ENCODE peak calls at places on chromosomes 2 and 18, in seven cellular contexts. Z is A549, U is adrenal gland, W is kidney, K is tibial artery, S is hepatocyte, R is GM13977. P is an unnamed sample.

GRCh38 chr2:12316464-12316863 is 400.3 kb upstream of the TRIB2 start:
- DNase-seq in K (no peak), Z (no peak), R (no peak), S (no peak), U (no peak), W (no peak), P (no peak)

GRCh38 chr2:96506907-96507240 is 1.7 kb upstream of the NEURL3 start:
- DNase-seq in R (no peak), S (no peak), Z (no peak), K (no peak), W (no peak), U (no peak), P (no peak)

GRCh38 chr2:159571540-159572260 is 44.6 kb downstream of the BAZ2B start:
- DNase-seq in Z (no peak), U (no peak), K (no peak), W (no peak), R (no peak), S (no peak), P (no peak)

GRCh38 chr2:179669196-179669595 is 192.2 kb downstream of the ZNF385B start:
- DNase-seq in K (no peak), R (no peak), Z (no peak), S (no peak), U (no peak), W (no peak), P (no peak)

GRCh38 chr2:134160793-134161504 is 92.9 kb upstream of the MGAT5 start:
- DNase-seq in R (no peak), U (peak; percentile 62), Z (no peak), W (no peak), K (no peak), S (no peak), P (no peak)

GRCh38 chr2:164757934-164758695 is 83.5 kb downstream of the COBLL1 start:
- DNase-seq in K (peak; percentile 37), S (no peak), R (no peak), W (no peak), Z (peak; percentile 4), U (no peak), P (no peak)

GRCh38 chr2:39642054-39642742 is 23.5 kb upstream of the TMEM178A start:
- DNase-seq in S (no peak), W (no peak), Z (no peak), U (no peak), K (no peak), R (no peak), P (no peak)

GRCh38 chr2:112342067-112342466 is 66.7 kb downstream of the ZC3H6 start:
- DNase-seq in K (no peak), R (no peak), Z (no peak), W (no peak), U (no peak), S (no peak), P (no peak)

GRCh38 chr2:27932396-27932795 is 41.9 kb downstream of the BABAM2 start:
- DNase-seq in U (no peak), Z (peak; percentile 54), R (no peak), S (peak; percentile 23), K (no peak), W (no peak), P (no peak)

GRCh38 chr2:181680055-181680936 is at the start of gene NEUROD1:
- DNase-seq in K (no peak), Z (no peak), W (peak; percentile 35), U (no peak), R (no peak), S (peak; percentile 22), P (no peak)

GRCh38 chr2:26936855-26937254 is 33.6 kb upstream of the MAPRE3 start:
- DNase-seq in R (no peak), S (no peak), W (no peak), K (no peak), Z (no peak), U (no peak), P (no peak)

GRCh38 chr18:36455931-36456330 is 158.4 kb downstream of the FHOD3 start:
- DNase-seq in U (no peak), Z (no peak), K (no peak), R (no peak), S (no peak), W (no peak), P (no peak)
- TF ChIP-seq CTCF in U (no peak), Z (no peak), K (no peak), R (no peak), S (no peak), W (no peak), P (no peak)

GRCh38 chr2:37142546-37142945 is 14.2 kb downstream of the EIF2AK2 start:
- DNase-seq in K (no peak), W (no peak), S (no peak), U (no peak), R (no peak), Z (no peak), P (no peak)
- TF ChIP-seq CTCF in K (no peak), W (no peak), S (no peak), U (no peak), R (no peak), Z (no peak), P (no peak)

GRCh38 chr2:219523031-219523671 is 8.9 kb downstream of the ASIC4 start:
- DNase-seq in K (no peak), W (no peak), S (no peak), U (no peak), Z (no peak), R (no peak), P (no peak)
- TF ChIP-seq CTCF in K (no peak), W (no peak), S (no peak), U (no peak), Z (no peak), R (no peak), P (no peak)

DNA sequence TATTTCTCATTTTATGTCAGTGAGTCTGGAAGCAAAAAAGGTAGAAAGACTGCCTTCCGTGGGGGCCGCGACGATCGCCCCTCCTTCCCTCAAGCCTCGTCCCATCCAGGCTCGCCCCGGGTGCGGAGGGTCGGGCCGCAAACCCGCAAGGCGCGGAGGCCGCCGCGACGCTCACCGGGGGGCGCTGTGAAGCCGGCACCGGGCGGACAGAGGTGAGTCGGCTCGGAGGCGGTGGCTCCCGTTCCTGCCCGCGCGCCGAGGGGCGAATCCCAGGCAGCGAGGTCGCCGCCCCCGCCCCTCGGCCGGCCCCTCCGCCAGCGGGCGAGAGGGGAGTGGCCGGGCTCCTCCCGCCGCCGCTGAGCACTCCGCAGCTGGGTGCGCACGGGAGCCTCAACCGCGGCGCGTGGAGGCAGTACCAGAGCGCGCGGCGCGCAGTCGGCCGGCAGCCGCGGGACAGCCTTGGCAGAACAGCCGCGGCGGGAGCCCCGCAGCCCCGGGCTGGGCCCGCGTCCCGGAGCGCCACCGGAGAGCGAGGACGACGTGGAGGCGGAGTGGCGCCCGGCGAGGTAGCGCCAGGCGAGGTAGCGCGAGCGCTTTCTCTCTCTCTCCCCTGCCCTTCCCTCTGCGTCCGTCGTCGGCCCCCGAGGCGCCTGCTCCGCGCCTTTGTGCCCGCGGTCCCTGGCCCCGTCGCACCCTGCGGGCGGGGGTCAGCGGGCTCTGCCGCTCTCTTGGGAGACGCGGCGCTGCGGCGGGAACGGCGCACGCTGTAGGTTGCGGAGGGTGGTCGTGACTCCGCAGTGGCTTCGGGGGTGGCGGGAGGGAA is at the start of gene MYO1B:
- DNase-seq in S (peak; percentile 93), U (peak; percentile 47), R (peak; percentile 60), K (peak; percentile 50), W (peak; percentile 90), Z (peak; percentile 58), P (peak; percentile 60)
- TF ChIP-seq CTCF in S (peak; percentile 72), U (no peak), R (peak; percentile 18), K (peak; percentile 59), W (peak; percentile 64), Z (peak; percentile 75), P (no peak)

DNA sequence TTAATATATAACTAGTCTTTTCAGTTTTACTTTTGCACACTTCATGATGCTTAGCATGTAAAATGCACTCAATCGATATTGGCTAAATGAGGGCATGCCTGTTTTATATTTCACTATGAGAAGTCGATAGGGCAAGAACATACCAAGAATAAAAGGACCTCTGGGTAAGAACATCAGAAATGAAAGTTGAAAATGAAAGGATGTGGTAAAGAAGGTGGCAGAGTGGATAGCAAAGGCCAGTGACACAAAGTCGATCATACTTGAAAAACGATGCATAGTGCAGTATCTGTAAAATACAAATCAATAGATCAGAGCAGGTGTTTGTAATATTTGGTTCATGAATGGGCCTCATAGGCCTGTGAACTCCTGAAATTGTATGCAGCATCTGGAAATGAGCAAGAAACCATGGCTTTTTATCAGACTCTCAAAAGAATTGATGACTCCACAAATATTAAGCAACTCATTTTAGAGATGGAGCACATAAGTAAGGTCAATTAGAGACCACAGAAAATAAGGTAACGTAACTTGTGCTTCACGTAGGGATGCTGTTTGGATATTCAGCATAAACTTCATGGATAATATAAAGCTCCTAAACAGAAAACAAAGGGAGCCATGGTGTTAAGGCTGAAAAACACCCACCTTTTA is 653.4 kb downstream of the NYAP2 start:
- DNase-seq in R (no peak), K (no peak), S (no peak), U (no peak), W (no peak), Z (no peak), P (no peak)
- TF ChIP-seq CTCF in R (no peak), K (no peak), S (no peak), U (no peak), W (no peak), Z (no peak), P (no peak)